ENCODE peak calls at places on chromosome 10, in eight cellular contexts. One of them, this sample, is unnamed.

GRCh38 chr10:61452229-61452651 is 941 bp downstream of the TMEM26 start:
- DNase-seq in psoas muscle: no peak
- DNase-seq in prostate gland: peak
- DNase-seq in brain microvascular endothelial cell: no peak
- DNase-seq in OCI-LY7: no peak
- DNase-seq in astrocyte of the spinal cord: no peak
- DNase-seq in RWPE1: no peak
- DNase-seq in endodermal cell: peak
- DNase-seq in this sample: no peak

GRCh38 chr10:76906221-76906620 is 731.4 kb downstream of the KCNMA1 start:
- DNase-seq in psoas muscle: no peak
- DNase-seq in prostate gland: no peak
- DNase-seq in brain microvascular endothelial cell: no peak
- DNase-seq in OCI-LY7: no peak
- DNase-seq in astrocyte of the spinal cord: no peak
- DNase-seq in RWPE1: no peak
- DNase-seq in endodermal cell: no peak
- DNase-seq in this sample: no peak

GRCh38 chr10:98045785-98046389 is 15.5 kb upstream of the CRTAC1 start:
- DNase-seq in psoas muscle: peak
- DNase-seq in prostate gland: peak
- DNase-seq in brain microvascular endothelial cell: peak
- DNase-seq in OCI-LY7: peak
- DNase-seq in astrocyte of the spinal cord: peak
- DNase-seq in RWPE1: peak
- DNase-seq in endodermal cell: peak
- DNase-seq in this sample: peak

GRCh38 chr10:112966191-112966855 is 16.3 kb downstream of the TCF7L2 start:
- DNase-seq in psoas muscle: no peak
- DNase-seq in prostate gland: no peak
- DNase-seq in brain microvascular endothelial cell: no peak
- DNase-seq in OCI-LY7: no peak
- DNase-seq in astrocyte of the spinal cord: no peak
- DNase-seq in RWPE1: no peak
- DNase-seq in endodermal cell: no peak
- DNase-seq in this sample: no peak

GRCh38 chr10:29648114-29648982 is 13.6 kb upstream of the SVIL start:
- DNase-seq in psoas muscle: no peak
- DNase-seq in prostate gland: no peak
- DNase-seq in brain microvascular endothelial cell: peak
- DNase-seq in OCI-LY7: no peak
- DNase-seq in astrocyte of the spinal cord: peak
- DNase-seq in RWPE1: no peak
- DNase-seq in endodermal cell: no peak
- DNase-seq in this sample: no peak

GRCh38 chr10:113576853-113577252 is 24.0 kb downstream of the HABP2 start:
- DNase-seq in psoas muscle: no peak
- DNase-seq in prostate gland: no peak
- DNase-seq in brain microvascular endothelial cell: peak
- DNase-seq in OCI-LY7: no peak
- DNase-seq in astrocyte of the spinal cord: no peak
- DNase-seq in RWPE1: peak
- DNase-seq in endodermal cell: peak
- DNase-seq in this sample: peak

GRCh38 chr10:314871-315270 is 179.6 kb downstream of the ZMYND11 start:
- DNase-seq in psoas muscle: no peak
- DNase-seq in prostate gland: no peak
- DNase-seq in brain microvascular endothelial cell: no peak
- DNase-seq in OCI-LY7: peak
- DNase-seq in astrocyte of the spinal cord: no peak
- DNase-seq in RWPE1: no peak
- DNase-seq in endodermal cell: no peak
- DNase-seq in this sample: no peak

GRCh38 chr10:73494877-73495225 is 973 bp downstream of the PPP3CB start:
- DNase-seq in psoas muscle: no peak
- DNase-seq in prostate gland: no peak
- DNase-seq in brain microvascular endothelial cell: no peak
- DNase-seq in OCI-LY7: no peak
- DNase-seq in astrocyte of the spinal cord: peak
- DNase-seq in RWPE1: no peak
- DNase-seq in endodermal cell: no peak
- DNase-seq in this sample: no peak

GRCh38 chr10:101761226-101761625 is 14.7 kb downstream of the FGF8 start:
- DNase-seq in psoas muscle: no peak
- DNase-seq in prostate gland: no peak
- DNase-seq in brain microvascular endothelial cell: no peak
- DNase-seq in OCI-LY7: no peak
- DNase-seq in astrocyte of the spinal cord: no peak
- DNase-seq in RWPE1: no peak
- DNase-seq in endodermal cell: no peak
- DNase-seq in this sample: no peak

GRCh38 chr10:126029999-126030398 is 133.6 kb downstream of the FANK1 start:
- DNase-seq in psoas muscle: no peak
- DNase-seq in prostate gland: no peak
- DNase-seq in brain microvascular endothelial cell: no peak
- DNase-seq in OCI-LY7: no peak
- DNase-seq in astrocyte of the spinal cord: no peak
- DNase-seq in RWPE1: no peak
- DNase-seq in endodermal cell: no peak
- DNase-seq in this sample: no peak

GRCh38 chr10:22620140-22620857 is 94.1 kb downstream of the PIP4K2A start:
- DNase-seq in psoas muscle: peak
- DNase-seq in prostate gland: no peak
- DNase-seq in brain microvascular endothelial cell: peak
- DNase-seq in OCI-LY7: no peak
- DNase-seq in astrocyte of the spinal cord: peak
- DNase-seq in RWPE1: peak
- DNase-seq in endodermal cell: no peak
- DNase-seq in this sample: peak

GRCh38 chr10:99630439-99630838 is 10.2 kb upstream of the SLC25A28 start:
- DNase-seq in psoas muscle: no peak
- DNase-seq in prostate gland: peak
- DNase-seq in brain microvascular endothelial cell: peak
- DNase-seq in OCI-LY7: peak
- DNase-seq in astrocyte of the spinal cord: peak
- DNase-seq in RWPE1: peak
- DNase-seq in endodermal cell: no peak
- DNase-seq in this sample: peak

GRCh38 chr10:33376976-33377657 is 42.6 kb upstream of the NRP1 start:
- DNase-seq in psoas muscle: no peak
- DNase-seq in prostate gland: no peak
- DNase-seq in brain microvascular endothelial cell: peak
- DNase-seq in OCI-LY7: no peak
- DNase-seq in astrocyte of the spinal cord: peak
- DNase-seq in RWPE1: peak
- DNase-seq in endodermal cell: no peak
- DNase-seq in this sample: peak

GRCh38 chr10:120365872-120366271 is 91.2 kb upstream of the PLPP4 start:
- DNase-seq in psoas muscle: no peak
- DNase-seq in prostate gland: no peak
- DNase-seq in brain microvascular endothelial cell: peak
- DNase-seq in OCI-LY7: no peak
- DNase-seq in astrocyte of the spinal cord: peak
- DNase-seq in RWPE1: peak
- DNase-seq in endodermal cell: no peak
- DNase-seq in this sample: peak

GRCh38 chr10:49758249-49758930 is 3.7 kb downstream of the OGDHL start:
- DNase-seq in psoas muscle: no peak
- DNase-seq in prostate gland: no peak
- DNase-seq in brain microvascular endothelial cell: no peak
- DNase-seq in OCI-LY7: no peak
- DNase-seq in astrocyte of the spinal cord: no peak
- DNase-seq in RWPE1: no peak
- DNase-seq in endodermal cell: peak
- DNase-seq in this sample: no peak

GRCh38 chr10:33142290-33142689 is 184.3 kb upstream of the ITGB1 start:
- DNase-seq in psoas muscle: no peak
- DNase-seq in prostate gland: no peak
- DNase-seq in brain microvascular endothelial cell: no peak
- DNase-seq in OCI-LY7: no peak
- DNase-seq in astrocyte of the spinal cord: no peak
- DNase-seq in RWPE1: no peak
- DNase-seq in endodermal cell: no peak
- DNase-seq in this sample: no peak

GRCh38 chr10:50416181-50416824 is 165.0 kb upstream of the ASAH2 start:
- DNase-seq in psoas muscle: no peak
- DNase-seq in prostate gland: no peak
- DNase-seq in brain microvascular endothelial cell: peak
- DNase-seq in OCI-LY7: peak
- DNase-seq in astrocyte of the spinal cord: no peak
- DNase-seq in RWPE1: peak
- DNase-seq in endodermal cell: no peak
- DNase-seq in this sample: no peak

GRCh38 chr10:3735175-3735574 is 49.8 kb downstream of the KLF6 start:
- DNase-seq in psoas muscle: no peak
- DNase-seq in prostate gland: no peak
- DNase-seq in brain microvascular endothelial cell: no peak
- DNase-seq in OCI-LY7: peak
- DNase-seq in astrocyte of the spinal cord: no peak
- DNase-seq in RWPE1: no peak
- DNase-seq in endodermal cell: peak
- DNase-seq in this sample: no peak
- TF ChIP-seq CTCF in psoas muscle: peak
- TF ChIP-seq CTCF in prostate gland: no peak
- TF ChIP-seq CTCF in brain microvascular endothelial cell: no peak
- TF ChIP-seq CTCF in OCI-LY7: peak
- TF ChIP-seq CTCF in astrocyte of the spinal cord: no peak
- TF ChIP-seq CTCF in RWPE1: no peak
- TF ChIP-seq CTCF in endodermal cell: peak
- TF ChIP-seq CTCF in this sample: no peak

GRCh38 chr10:106401161-106401560 is 763.3 kb downstream of the SORCS1 start:
- DNase-seq in psoas muscle: no peak
- DNase-seq in prostate gland: no peak
- DNase-seq in brain microvascular endothelial cell: no peak
- DNase-seq in OCI-LY7: no peak
- DNase-seq in astrocyte of the spinal cord: peak
- DNase-seq in RWPE1: peak
- DNase-seq in endodermal cell: no peak
- DNase-seq in this sample: peak
- TF ChIP-seq CTCF in psoas muscle: no peak
- TF ChIP-seq CTCF in prostate gland: no peak
- TF ChIP-seq CTCF in brain microvascular endothelial cell: no peak
- TF ChIP-seq CTCF in OCI-LY7: peak
- TF ChIP-seq CTCF in astrocyte of the spinal cord: peak
- TF ChIP-seq CTCF in RWPE1: no peak
- TF ChIP-seq CTCF in endodermal cell: peak
- TF ChIP-seq CTCF in this sample: peak

DNA sequence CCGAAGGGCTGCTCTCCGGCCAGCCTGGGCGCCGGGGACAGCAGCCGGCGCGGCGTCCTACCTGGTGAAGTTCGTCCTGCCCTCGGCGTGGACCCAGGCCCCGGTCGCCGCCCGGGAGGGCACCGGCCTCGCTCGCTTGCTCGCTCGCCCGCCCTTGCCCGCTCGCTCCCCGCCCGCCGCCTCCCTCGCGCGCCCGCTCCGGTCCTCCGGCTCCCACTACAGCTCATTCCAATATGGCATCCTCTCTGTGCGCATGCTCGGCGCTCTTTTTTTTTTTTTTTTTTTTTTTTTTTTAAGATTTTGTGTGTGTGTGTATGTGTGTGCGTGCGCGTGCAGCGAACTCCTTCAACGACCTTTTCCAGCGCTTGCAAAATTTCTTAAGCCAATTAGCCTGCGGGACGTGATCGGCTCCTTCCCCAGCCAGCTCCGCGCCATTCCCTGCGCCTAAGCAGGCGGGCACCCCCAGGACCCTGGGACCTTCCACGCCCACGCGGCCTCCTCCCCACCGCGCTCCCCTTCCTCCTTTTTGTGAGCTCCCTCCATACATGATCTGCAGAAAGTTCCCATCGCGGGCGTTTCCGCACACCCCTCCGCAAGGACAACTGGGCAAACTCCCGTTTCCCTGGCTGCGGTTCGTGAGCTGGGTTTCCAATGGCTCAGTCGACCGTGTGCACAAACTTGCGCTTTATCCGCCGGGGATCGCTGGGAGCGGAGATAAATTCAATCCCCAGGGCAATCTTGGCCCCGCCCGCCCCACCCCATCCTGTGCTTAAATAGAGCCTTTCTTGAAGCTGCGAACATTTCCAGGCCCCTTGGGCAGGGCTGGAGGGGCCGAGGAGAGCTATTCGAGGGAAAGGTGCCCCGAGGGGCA is at the start of gene SFMBT2:
- DNase-seq in psoas muscle: peak
- DNase-seq in prostate gland: peak
- DNase-seq in brain microvascular endothelial cell: peak
- DNase-seq in OCI-LY7: peak
- DNase-seq in astrocyte of the spinal cord: peak
- DNase-seq in RWPE1: peak
- DNase-seq in endodermal cell: peak
- DNase-seq in this sample: peak
- TF ChIP-seq CTCF in psoas muscle: peak
- TF ChIP-seq CTCF in prostate gland: no peak
- TF ChIP-seq CTCF in brain microvascular endothelial cell: peak
- TF ChIP-seq CTCF in OCI-LY7: no peak
- TF ChIP-seq CTCF in astrocyte of the spinal cord: no peak
- TF ChIP-seq CTCF in RWPE1: no peak
- TF ChIP-seq CTCF in endodermal cell: peak
- TF ChIP-seq CTCF in this sample: no peak

GRCh38 chr10:71748671-71749191 is 24.6 kb downstream of the VSIR start:
- DNase-seq in psoas muscle: peak
- DNase-seq in prostate gland: no peak
- DNase-seq in brain microvascular endothelial cell: no peak
- DNase-seq in OCI-LY7: peak
- DNase-seq in astrocyte of the spinal cord: no peak
- DNase-seq in RWPE1: no peak
- DNase-seq in endodermal cell: peak
- DNase-seq in this sample: no peak
- TF ChIP-seq CTCF in psoas muscle: peak
- TF ChIP-seq CTCF in prostate gland: no peak
- TF ChIP-seq CTCF in brain microvascular endothelial cell: no peak
- TF ChIP-seq CTCF in OCI-LY7: peak
- TF ChIP-seq CTCF in astrocyte of the spinal cord: no peak
- TF ChIP-seq CTCF in RWPE1: no peak
- TF ChIP-seq CTCF in endodermal cell: peak
- TF ChIP-seq CTCF in this sample: peak

GRCh38 chr10:58438340-58438739 is 53.1 kb downstream of the TFAM start:
- DNase-seq in psoas muscle: no peak
- DNase-seq in prostate gland: no peak
- DNase-seq in brain microvascular endothelial cell: peak
- DNase-seq in OCI-LY7: no peak
- DNase-seq in astrocyte of the spinal cord: peak
- DNase-seq in RWPE1: peak
- DNase-seq in endodermal cell: no peak
- DNase-seq in this sample: peak

GRCh38 chr10:58436071-58436470 is 50.9 kb downstream of the TFAM start:
- DNase-seq in psoas muscle: no peak
- DNase-seq in prostate gland: no peak
- DNase-seq in brain microvascular endothelial cell: peak
- DNase-seq in OCI-LY7: peak
- DNase-seq in astrocyte of the spinal cord: no peak
- DNase-seq in RWPE1: peak
- DNase-seq in endodermal cell: no peak
- DNase-seq in this sample: no peak

GRCh38 chr10:58431903-58432302 is 46.7 kb downstream of the TFAM start:
- DNase-seq in psoas muscle: no peak
- DNase-seq in prostate gland: no peak
- DNase-seq in brain microvascular endothelial cell: no peak
- DNase-seq in OCI-LY7: no peak
- DNase-seq in astrocyte of the spinal cord: peak
- DNase-seq in RWPE1: no peak
- DNase-seq in endodermal cell: no peak
- DNase-seq in this sample: no peak

GRCh38 chr10:58438986-58439385 is 53.8 kb downstream of the TFAM start:
- DNase-seq in psoas muscle: no peak
- DNase-seq in prostate gland: no peak
- DNase-seq in brain microvascular endothelial cell: no peak
- DNase-seq in OCI-LY7: no peak
- DNase-seq in astrocyte of the spinal cord: no peak
- DNase-seq in RWPE1: no peak
- DNase-seq in endodermal cell: no peak
- DNase-seq in this sample: no peak

GRCh38 chr10:58435297-58435696 is 50.1 kb downstream of the TFAM start:
- DNase-seq in psoas muscle: peak
- DNase-seq in prostate gland: no peak
- DNase-seq in brain microvascular endothelial cell: peak
- DNase-seq in OCI-LY7: no peak
- DNase-seq in astrocyte of the spinal cord: peak
- DNase-seq in RWPE1: peak
- DNase-seq in endodermal cell: peak
- DNase-seq in this sample: peak
- TF ChIP-seq CTCF in psoas muscle: no peak
- TF ChIP-seq CTCF in prostate gland: no peak
- TF ChIP-seq CTCF in brain microvascular endothelial cell: peak
- TF ChIP-seq CTCF in OCI-LY7: no peak
- TF ChIP-seq CTCF in astrocyte of the spinal cord: peak
- TF ChIP-seq CTCF in RWPE1: no peak
- TF ChIP-seq CTCF in endodermal cell: no peak
- TF ChIP-seq CTCF in this sample: peak

This sample was measured in HFFc6.